ENCODE peak calls at places on chromosome X, in five cellular contexts. F is K562, Y is GM12878, B is HCT116, Q is HepG2. M is an unnamed sample.

GRCh38 chrX:13876652-13877051 is 59.8 kb upstream of the GPM6B start:
- DNase-seq in Q (no peak), Y (no peak), F (no peak), B (no peak), M (no peak)

GRCh38 chrX:140091276-140091886 is 126.1 kb upstream of the CXorf66 start:
- DNase-seq in B (no peak), Y (no peak), F (peak), Q (no peak), M (peak)

GRCh38 chrX:47321386-47321785 is 49.0 kb upstream of the ZNF157 start:
- DNase-seq in B (no peak), Q (no peak), Y (no peak), F (peak), M (no peak)

GRCh38 chrX:45400380-45400779 is 199.7 kb upstream of the DIPK2B start:
- DNase-seq in Q (no peak), F (no peak), Y (no peak), B (no peak), M (no peak)

GRCh38 chrX:96791559-96791958 is 92.1 kb upstream of the RPA4 start:
- DNase-seq in F (no peak), Y (no peak), B (no peak), Q (no peak), M (no peak)

GRCh38 chrX:15344106-15344505 is 8.8 kb upstream of the PIGA start:
- DNase-seq in B (no peak), Q (no peak), F (no peak), Y (no peak), M (no peak)

GRCh38 chrX:105228602-105229001 is 8.1 kb upstream of the TEX13A start:
- DNase-seq in B (no peak), Y (no peak), Q (no peak), F (no peak), M (no peak)

GRCh38 chrX:8067754-8068469 is 103.2 kb downstream of the VCX2 start:
- DNase-seq in Y (no peak), F (no peak), B (no peak), Q (no peak), M (no peak)

GRCh38 chrX:71103110-71103983 is 3.2 kb downstream of the CXorf65 start:
- DNase-seq in F (peak), Q (no peak), Y (no peak), B (no peak), M (peak)

GRCh38 chrX:118254611-118255010 is 91.3 kb upstream of the WDR44 start:
- DNase-seq in F (peak), Q (peak), Y (peak), B (peak), M (peak)

GRCh38 chrX:119477812-119478232 is 9.6 kb downstream of the SLC25A5 start:
- DNase-seq in Q (peak), B (no peak), Y (no peak), F (peak), M (no peak)

GRCh38 chrX:72029473-72030411 is 102.0 kb downstream of the RTL5 start:
- DNase-seq in B (no peak), F (no peak), Q (peak), Y (no peak), M (peak)

GRCh38 chrX:28787206-28787605 is 200.0 kb downstream of the IL1RAPL1 start:
- DNase-seq in Y (no peak), F (no peak), Q (no peak), B (peak), M (no peak)

GRCh38 chrX:69565247-69565815 is 50.6 kb upstream of the EDA start:
- DNase-seq in Y (no peak), Q (no peak), B (no peak), F (no peak), M (no peak)

GRCh38 chrX:10111364-10112148 is 45.2 kb upstream of the CLCN4 start:
- DNase-seq in Q (peak), Y (peak), F (no peak), B (no peak), M (no peak)

GRCh38 chrX:124223524-124223923 is 108.9 kb upstream of the TEX13D start:
- DNase-seq in B (no peak), Q (no peak), F (no peak), Y (no peak), M (no peak)

GRCh38 chrX:39654183-39654925 is 443.4 kb downstream of the BCOR start:
- DNase-seq in B (no peak), Y (no peak), F (no peak), Q (no peak), M (peak)

GRCh38 chrX:124274438-124275166 is 57.9 kb upstream of the TEX13D start:
- DNase-seq in Q (no peak), B (no peak), Y (no peak), F (no peak), M (no peak)

GRCh38 chrX:74492720-74493201 is 71.5 kb downstream of the SLC16A2 start:
- DNase-seq in F (no peak), Y (no peak), B (no peak), Q (no peak), M (peak)

GRCh38 chrX:15883540-15883863 is 28.9 kb upstream of the AP1S2 start:
- DNase-seq in Q (no peak), B (no peak), F (no peak), Y (no peak), M (no peak)

GRCh38 chrX:105698386-105698785 is 124.0 kb upstream of the NRK start:
- DNase-seq in B (no peak), Y (no peak), Q (no peak), F (no peak), M (no peak)

GRCh38 chrX:119427024-119427794 is 28.1 kb downstream of the SLC25A43 start:
- DNase-seq in F (peak), B (no peak), Q (no peak), Y (peak), M (no peak)

GRCh38 chrX:56766554-56767412 is 37.7 kb downstream of the NBDY start:
- DNase-seq in Y (no peak), Q (no peak), B (no peak), F (no peak), M (peak)

GRCh38 chrX:106278951-106279350 is 110.8 kb downstream of the PWWP3B start:
- DNase-seq in Y (no peak), Q (no peak), F (no peak), B (no peak), M (no peak)

GRCh38 chrX:34491126-34491525 is 166.0 kb downstream of the TMEM47 start:
- DNase-seq in Y (no peak), B (no peak), F (no peak), Q (no peak), M (no peak)

GRCh38 chrX:45524296-45524695 is 323.6 kb upstream of the DIPK2B start:
- DNase-seq in Y (no peak), B (no peak), Q (no peak), F (no peak), M (no peak)

GRCh38 chrX:100677616-100678181 is 33.7 kb downstream of the SRPX2 start:
- DNase-seq in Y (no peak), F (no peak), B (no peak), Q (no peak), M (no peak)

GRCh38 chrX:15674514-15674898 is 9.9 kb upstream of the CLTRN start:
- DNase-seq in B (peak), F (peak), Y (peak), Q (peak), M (peak)

GRCh38 chrX:18422886-18423285 is 2.5 kb upstream of the CDKL5 start:
- DNase-seq in B (no peak), Q (no peak), Y (no peak), F (no peak), M (no peak)

GRCh38 chrX:39063037-39063436 is 261.8 kb downstream of the MID1IP1 start:
- DNase-seq in Q (no peak), Y (no peak), F (no peak), B (no peak), M (no peak)

GRCh38 chrX:37922926-37923325 is 75.6 kb upstream of the DYNLT3 start:
- DNase-seq in B (no peak), F (no peak), Y (no peak), Q (no peak), M (no peak)

GRCh38 chrX:131987252-131987651 is 35.9 kb upstream of the STK26 start:
- DNase-seq in Y (peak), F (no peak), B (no peak), Q (no peak), M (no peak)

GRCh38 chrX:21802054-21802660 is 37.3 kb upstream of the MBTPS2 start:
- DNase-seq in B (no peak), Q (no peak), Y (no peak), F (no peak), M (no peak)

GRCh38 chrX:20743054-20743453 is 476.3 kb upstream of the RPS6KA3 start:
- DNase-seq in B (no peak), F (no peak), Y (no peak), Q (no peak), M (peak)
- TF ChIP-seq REST in B (no peak), F (no peak), Y (no peak), Q (no peak), M (no peak)

GRCh38 chrX:103811858-103812257 is 20.2 kb downstream of the RAB9B start:
- DNase-seq in Q (peak), F (no peak), Y (no peak), B (no peak), M (no peak)
- H3K9ac ChIP-seq in Q (no peak), F (no peak), Y (no peak), B (no peak), M (no peak)

DNA sequence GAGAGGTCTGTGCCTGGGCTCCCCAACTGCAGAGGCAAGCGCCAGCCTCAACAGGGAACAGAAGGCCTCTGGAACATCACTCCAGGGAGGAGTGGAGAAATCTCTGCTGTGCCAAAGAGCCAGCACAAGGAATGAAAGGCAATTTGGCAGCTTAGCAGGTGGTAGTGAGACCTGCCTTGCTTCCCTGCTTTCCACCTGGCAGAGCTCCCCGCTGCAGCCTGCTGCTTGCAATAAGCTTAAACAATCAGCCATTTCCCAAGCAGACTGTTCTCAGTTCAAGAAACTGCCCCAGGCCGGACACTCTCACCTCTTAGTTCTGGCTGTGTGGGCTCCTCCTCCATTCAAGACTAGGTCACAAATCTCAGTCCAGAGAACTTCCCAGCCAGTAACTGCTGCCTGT is 370.6 kb downstream of the MAGEB5 start:
- DNase-seq in F (no peak), Y (no peak), Q (no peak), B (no peak), M (no peak)
- TF ChIP-seq REST in F (no peak), Y (no peak), Q (no peak), B (no peak), M (no peak)

GRCh38 chrX:49230500-49231232 is 2.5 kb downstream of the CACNA1F start:
- DNase-seq in Q (peak), B (no peak), F (peak), Y (no peak), M (no peak)

GRCh38 chrX:49232525-49232924 is 615 bp downstream of the CACNA1F start:
- DNase-seq in F (no peak), Q (no peak), B (no peak), Y (no peak), M (no peak)

GRCh38 chrX:49233176-49233575 is at the start of gene CACNA1F:
- DNase-seq in F (no peak), Q (no peak), B (no peak), Y (no peak), M (no peak)

GRCh38 chrX:49233887-49234555 is 881 bp upstream of the CACNA1F start:
- DNase-seq in Q (no peak), F (no peak), Y (no peak), B (no peak), M (no peak)

DNA sequence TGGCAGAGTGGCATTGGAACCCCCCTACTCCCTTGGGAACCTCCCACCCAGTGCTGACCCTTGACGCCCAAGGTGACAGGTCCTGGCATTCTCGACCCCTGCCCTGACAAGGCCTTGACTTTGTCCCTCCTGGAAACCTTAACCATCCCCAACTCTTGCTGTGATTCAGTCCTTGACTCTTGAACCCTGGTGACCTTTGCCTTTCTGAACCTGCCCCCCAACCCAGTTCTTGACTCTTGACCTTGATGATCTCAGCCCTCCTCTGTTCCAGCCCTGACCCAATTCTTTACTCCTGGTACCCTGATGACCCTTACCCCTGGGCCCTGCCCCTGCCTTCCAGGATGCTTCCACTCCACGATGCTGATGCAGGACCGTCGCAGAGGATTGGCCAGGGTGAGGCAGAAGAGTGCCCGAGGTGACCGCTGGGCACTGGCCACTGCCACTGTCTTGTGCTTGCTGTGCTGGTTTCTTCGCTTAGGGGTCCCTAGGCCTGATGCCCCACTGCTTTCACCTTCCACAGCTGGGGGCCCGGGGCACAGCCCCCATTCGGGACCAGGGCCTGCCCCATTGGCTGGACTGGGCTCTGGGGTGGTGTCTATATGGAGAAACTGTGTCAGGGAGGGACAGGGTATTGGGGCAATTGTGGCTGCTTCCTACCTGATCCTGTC is 1.7 kb downstream of the CACNA1F start:
- DNase-seq in Y (no peak), B (no peak), Q (no peak), F (no peak), M (no peak)
- H3K9ac ChIP-seq in Y (no peak), B (no peak), Q (no peak), F (peak), M (no peak)

DNA sequence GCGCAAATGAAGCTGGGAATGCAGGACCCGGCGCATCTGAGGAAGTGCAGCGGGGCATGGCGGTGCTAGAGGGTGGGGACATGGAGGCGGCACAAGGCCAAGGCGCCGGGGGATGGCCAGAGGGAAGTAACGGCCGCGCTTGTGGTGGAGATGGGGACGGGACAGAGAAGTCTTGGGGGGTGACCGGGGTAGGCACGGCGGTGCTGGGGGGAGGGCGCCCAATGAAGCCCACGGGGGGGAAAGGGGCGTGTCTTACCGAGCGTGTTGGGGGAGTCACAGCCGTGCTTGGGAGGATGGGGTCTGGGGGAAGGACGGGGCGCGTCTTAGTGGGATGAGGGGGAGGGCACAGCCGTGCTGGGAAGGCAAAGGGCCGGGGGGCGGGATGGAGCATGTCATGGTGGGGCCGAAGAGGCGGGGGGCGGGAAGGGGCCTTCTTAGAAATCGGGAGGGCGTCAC is 984 bp downstream of the ARSD start:
- DNase-seq in B (no peak), F (no peak), Q (peak), Y (no peak), M (peak)
- TF ChIP-seq REST in B (no peak), F (no peak), Q (no peak), Y (no peak), M (no peak)

GRCh38 chrX:153645921-153646481 is 1.0 kb upstream of the DUSP9 start:
- DNase-seq in Q (peak), Y (no peak), B (no peak), F (no peak), M (no peak)

GRCh38 chrX:153648358-153649177 is 1.6 kb downstream of the DUSP9 start:
- DNase-seq in Q (no peak), B (no peak), F (no peak), Y (no peak), M (peak)

GRCh38 chrX:153646620-153647373 is at the start of gene DUSP9:
- DNase-seq in B (no peak), Y (no peak), Q (peak), F (peak), M (peak)

GRCh38 chrX:153649178-153649914 is 2.3 kb downstream of the DUSP9 start:
- DNase-seq in B (no peak), Y (no peak), Q (peak), F (peak), M (peak)

DNA sequence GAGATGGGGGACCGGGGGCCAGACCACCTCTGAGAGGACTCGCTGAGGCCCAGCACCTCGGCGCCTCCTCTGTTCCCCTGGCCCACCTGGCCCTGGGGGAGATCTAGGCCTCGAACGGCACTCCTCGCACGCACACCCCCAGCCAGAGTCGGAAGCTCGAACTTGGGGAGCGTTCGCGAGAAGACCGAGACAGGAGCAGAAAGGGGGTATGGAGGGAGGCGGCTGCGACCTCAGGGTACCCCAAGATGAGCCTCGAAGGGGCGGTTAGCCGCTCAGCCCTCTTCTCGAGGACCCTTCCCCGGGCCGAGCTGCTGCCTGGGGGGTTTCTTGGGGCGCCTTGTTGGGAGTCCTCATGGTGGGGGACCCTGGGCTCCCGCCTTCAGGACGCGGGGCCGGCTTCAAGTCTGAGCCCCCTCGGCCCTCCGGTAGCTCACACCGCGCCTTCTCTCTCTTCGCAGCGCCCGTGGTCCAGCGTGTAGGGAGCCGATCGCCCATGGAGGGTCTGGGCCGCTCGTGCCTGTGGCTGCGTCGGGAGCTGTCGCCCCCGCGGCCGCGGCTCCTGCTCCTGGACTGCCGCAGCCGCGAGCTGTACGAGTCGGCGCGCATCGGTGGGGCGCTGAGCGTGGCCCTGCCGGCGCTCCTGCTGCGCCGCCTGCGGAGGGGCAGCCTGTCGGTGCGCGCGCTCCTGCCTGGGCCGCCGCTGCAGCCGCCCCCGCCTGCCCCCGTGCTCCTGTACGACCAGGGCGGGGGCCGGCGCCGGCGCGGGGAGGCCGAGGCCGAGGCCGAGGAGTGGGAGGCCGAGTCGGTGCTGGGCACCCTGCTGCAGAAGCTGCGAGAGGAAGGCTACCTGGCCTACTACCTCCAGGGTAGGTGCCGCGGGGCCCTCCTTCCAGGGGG is 706 bp downstream of the DUSP9 start:
- DNase-seq in B (no peak), F (no peak), Y (no peak), Q (no peak), M (peak)
- H3K9ac ChIP-seq in B (peak), F (peak), Y (no peak), Q (peak), M (no peak)

GRCh38 chrX:1006156-1006730 is 206.2 kb downstream of the CRLF2 start:
- DNase-seq in Y (no peak), F (no peak), B (no peak), Q (no peak), M (no peak)
- TF ChIP-seq REST in Y (no peak), F (no peak), B (no peak), Q (no peak), M (no peak)

M was measured in SK-N-SH.